ENCODE peak calls at places on chromosome 1, in six cellular contexts. I is kidney, G is KBM-7, F is NCI-H2029 treated with DMSO at 0.1 percent for 48 hours, V is GM12864, Z is NCI-H1417 treated with DMSO at 0.1 percent for 48 hours. C is an unnamed sample.
A peak's percentile ranks its signal among the peaks of the same experiment; 100 is the strongest.

GRCh38 chr1:159771501-159771900 is 9.3 kb upstream of the DUSP23 start:
- DNase-seq in G (no peak), I (no peak), V (no peak), F (no peak), Z (no peak), C (no peak)

GRCh38 chr1:101360506-101360905 is 123.7 kb downstream of the S1PR1 start:
- DNase-seq in F (no peak), Z (no peak), V (no peak), G (no peak), I (no peak), C (no peak)

GRCh38 chr1:23709229-23709628 is 17.6 kb downstream of the RPL11 start:
- DNase-seq in I (no peak), V (no peak), G (no peak), F (no peak), Z (no peak), C (no peak)

GRCh38 chr1:41902125-41902524 is 16.6 kb downstream of the HIVEP3 start:
- DNase-seq in Z (no peak), V (no peak), I (no peak), F (no peak), G (no peak), C (no peak)

GRCh38 chr1:40762144-40762923 is 21.3 kb upstream of the KCNQ4 start:
- DNase-seq in G (no peak), Z (no peak), F (no peak), I (no peak), V (no peak), C (no peak)

GRCh38 chr1:15028117-15028516 is 125.4 kb upstream of the TMEM51 start:
- DNase-seq in Z (no peak), I (peak; percentile 97), F (no peak), V (no peak), G (no peak), C (no peak)

GRCh38 chr1:32393832-32394140 is 455 bp downstream of the BSDC1 start:
- DNase-seq in V (no peak), Z (no peak), G (no peak), F (no peak), I (no peak), C (peak; percentile 17)

GRCh38 chr1:192538407-192539311 is 36.9 kb upstream of the RGS1 start:
- DNase-seq in V (no peak), G (no peak), F (no peak), I (no peak), Z (no peak), C (no peak)

GRCh38 chr1:151993734-151994496 is at the start of gene S100A10:
- DNase-seq in G (peak; percentile 73), F (no peak), V (no peak), Z (no peak), I (peak; percentile 95), C (peak; percentile 67)

GRCh38 chr1:23555949-23556640 is 3.2 kb downstream of the ID3 start:
- DNase-seq in G (no peak), V (no peak), I (no peak), Z (no peak), F (peak; percentile 71), C (no peak)

GRCh38 chr1:160116277-160117147 is 953 bp downstream of the ATP1A2 start:
- DNase-seq in F (no peak), I (no peak), Z (no peak), G (no peak), V (no peak), C (no peak)

GRCh38 chr1:3020263-3020909 is 881 bp upstream of the ACTRT2 start:
- DNase-seq in V (no peak), I (no peak), G (no peak), Z (no peak), F (no peak), C (no peak)

GRCh38 chr1:184753608-184754478 is 815 bp downstream of the EDEM3 start:
- DNase-seq in G (peak; percentile 49), V (no peak), Z (no peak), I (peak; percentile 89), F (no peak), C (peak; percentile 23)

GRCh38 chr1:91682882-91683597 is 182.4 kb downstream of the CDC7 start:
- DNase-seq in V (no peak), F (no peak), Z (no peak), G (no peak), I (no peak), C (no peak)

GRCh38 chr1:164801246-164801731 is 242.3 kb downstream of the PBX1 start:
- DNase-seq in V (no peak), G (no peak), Z (no peak), I (no peak), F (no peak), C (no peak)

GRCh38 chr1:18951818-18952391 is 4.6 kb downstream of the IFFO2 start:
- DNase-seq in V (peak; percentile 77), Z (no peak), I (peak; percentile 55), F (no peak), G (peak; percentile 55), C (peak; percentile 75)

GRCh38 chr1:14826172-14826636 is 227.7 kb downstream of the KAZN start:
- DNase-seq in F (no peak), I (no peak), G (no peak), V (no peak), Z (no peak), C (no peak)

GRCh38 chr1:37274491-37274890 is 199.9 kb upstream of the ZC3H12A start:
- DNase-seq in V (no peak), F (no peak), I (no peak), Z (no peak), G (no peak), C (no peak)

GRCh38 chr1:67130673-67131072 is 4.1 kb downstream of the C1orf141 start:
- DNase-seq in Z (no peak), G (no peak), F (no peak), I (no peak), V (no peak), C (no peak)

GRCh38 chr1:115114308-115114707 is 25.0 kb upstream of the TSPAN2 start:
- DNase-seq in I (peak; percentile 87), Z (no peak), G (no peak), V (no peak), F (no peak), C (no peak)

GRCh38 chr1:220189750-220190347 is 82.4 kb downstream of the RAB3GAP2 start:
- DNase-seq in V (no peak), I (no peak), G (peak; percentile 46), Z (no peak), F (peak; percentile 34), C (no peak)

GRCh38 chr1:234730542-234731370 is 120.8 kb upstream of the IRF2BP2 start:
- DNase-seq in I (no peak), F (no peak), G (no peak), V (peak; percentile 16), Z (no peak), C (no peak)

GRCh38 chr1:240737268-240737667 is 125.3 kb upstream of the GREM2 start:
- DNase-seq in I (no peak), Z (no peak), F (no peak), V (no peak), G (no peak), C (no peak)

GRCh38 chr1:41169066-41169798 is 72.9 kb downstream of the SCMH1 start:
- DNase-seq in I (no peak), V (no peak), F (no peak), G (no peak), Z (no peak), C (no peak)

GRCh38 chr1:26848499-26848898 is 14.4 kb upstream of the SFN start:
- DNase-seq in Z (no peak), F (no peak), I (no peak), V (no peak), G (no peak), C (no peak)

GRCh38 chr1:223617671-223618070 is 47.8 kb downstream of the CAPN8 start:
- DNase-seq in I (no peak), F (no peak), Z (no peak), V (no peak), G (no peak), C (no peak)

GRCh38 chr1:115668579-115668978 is 26.8 kb downstream of the VANGL1 start:
- DNase-seq in Z (no peak), V (no peak), G (peak; percentile 75), I (no peak), F (no peak), C (no peak)

GRCh38 chr1:240608707-240609106 is 3.2 kb downstream of the GREM2 start:
- DNase-seq in I (no peak), G (peak; percentile 32), Z (no peak), F (no peak), V (no peak), C (no peak)

GRCh38 chr1:47537268-47537667 is 99.4 kb downstream of the FOXD2 start:
- DNase-seq in I (no peak), F (no peak), G (no peak), V (no peak), Z (no peak), C (no peak)

GRCh38 chr1:47181955-47182680 is 7.7 kb downstream of the PDZK1IP1 start:
- DNase-seq in Z (no peak), F (no peak), I (no peak), G (no peak), V (no peak), C (no peak)

GRCh38 chr1:208524376-208524775 is 280.2 kb upstream of the PLXNA2 start:
- DNase-seq in V (no peak), I (no peak), G (no peak), Z (no peak), F (no peak), C (no peak)

GRCh38 chr1:27570383-27570755 is 33.6 kb downstream of the AHDC1 start:
- DNase-seq in V (no peak), G (no peak), Z (no peak), I (no peak), F (no peak), C (no peak)

GRCh38 chr1:204617256-204618147 is 68.0 kb downstream of the LRRN2 start:
- DNase-seq in G (no peak), V (no peak), Z (no peak), I (peak; percentile 60), F (no peak), C (no peak)

GRCh38 chr1:10057744-10058294 is 25.1 kb downstream of the UBE4B start:
- DNase-seq in G (no peak), V (no peak), Z (no peak), F (no peak), I (no peak), C (no peak)

GRCh38 chr1:218735436-218735835 is 390.3 kb downstream of the TGFB2 start:
- DNase-seq in V (no peak), G (no peak), Z (no peak), F (no peak), I (no peak), C (no peak)

GRCh38 chr1:74964508-74964907 is 169.7 kb upstream of the LHX8 start:
- DNase-seq in V (no peak), F (peak; percentile 54), I (no peak), Z (peak; percentile 91), G (peak; percentile 42), C (no peak)

GRCh38 chr1:246798107-246798506 is 73.9 kb downstream of the SCCPDH start:
- DNase-seq in V (no peak), Z (no peak), G (no peak), F (no peak), I (no peak), C (no peak)

GRCh38 chr1:167158095-167158812 is 62.4 kb upstream of the POU2F1 start:
- DNase-seq in F (no peak), G (peak; percentile 45), I (no peak), Z (no peak), V (no peak), C (no peak)

GRCh38 chr1:3674100-3675094 is 22.1 kb downstream of the TP73 start:
- DNase-seq in I (peak; percentile 64), V (no peak), G (no peak), F (no peak), Z (no peak), C (no peak)

GRCh38 chr1:36198641-36199040 is 25.6 kb upstream of the THRAP3 start:
- DNase-seq in Z (no peak), G (no peak), F (no peak), V (no peak), I (no peak), C (no peak)

C was measured in activated T-helper 9 cell treated with anti-CD3 and anti-CD28 coated beads, Interleukin-2, amount 50 U/mL, for 16 hours.